ENCODE peak calls at places on chromosomes 2 and 18, in eight cellular contexts. One of them, this sample, is unnamed.

GRCh38 chr2:195515551-195515950 is 141.5 kb upstream of the SLC39A10 start:
- DNase-seq in A549: no peak
- DNase-seq in CD4-positive, alpha-beta T cell: no peak
- DNase-seq in RWPE1: no peak
- DNase-seq in cardiac muscle cell: no peak
- DNase-seq in astrocyte of the cerebellum: no peak
- DNase-seq in progenitor cell of endocrine pancreas: no peak
- DNase-seq in breast epithelium: no peak
- DNase-seq in this sample: no peak

GRCh38 chr2:231001921-231002320 is 6.0 kb downstream of the SPATA3 start:
- DNase-seq in A549: no peak
- DNase-seq in CD4-positive, alpha-beta T cell: no peak
- DNase-seq in RWPE1: no peak
- DNase-seq in cardiac muscle cell: no peak
- DNase-seq in astrocyte of the cerebellum: no peak
- DNase-seq in progenitor cell of endocrine pancreas: no peak
- DNase-seq in breast epithelium: no peak
- DNase-seq in this sample: no peak

GRCh38 chr2:27408601-27409320 is 630 bp downstream of the PPM1G start:
- DNase-seq in A549: peak; percentile 35
- DNase-seq in CD4-positive, alpha-beta T cell: no peak
- DNase-seq in RWPE1: peak; percentile 35
- DNase-seq in cardiac muscle cell: peak; percentile 11
- DNase-seq in astrocyte of the cerebellum: no peak
- DNase-seq in progenitor cell of endocrine pancreas: no peak
- DNase-seq in breast epithelium: no peak
- DNase-seq in this sample: no peak

GRCh38 chr2:33929467-33929866 is 330.4 kb upstream of the FAM98A start:
- DNase-seq in A549: no peak
- DNase-seq in CD4-positive, alpha-beta T cell: no peak
- DNase-seq in RWPE1: no peak
- DNase-seq in cardiac muscle cell: no peak
- DNase-seq in astrocyte of the cerebellum: no peak
- DNase-seq in progenitor cell of endocrine pancreas: no peak
- DNase-seq in breast epithelium: no peak
- DNase-seq in this sample: peak; percentile 22

GRCh38 chr2:673615-674318 is 3.4 kb downstream of the TMEM18 start:
- DNase-seq in A549: no peak
- DNase-seq in CD4-positive, alpha-beta T cell: no peak
- DNase-seq in RWPE1: no peak
- DNase-seq in cardiac muscle cell: peak; percentile 23
- DNase-seq in astrocyte of the cerebellum: no peak
- DNase-seq in progenitor cell of endocrine pancreas: no peak
- DNase-seq in breast epithelium: no peak
- DNase-seq in this sample: no peak

GRCh38 chr2:8496079-8496478 is 185.8 kb upstream of the ID2 start:
- DNase-seq in A549: no peak
- DNase-seq in CD4-positive, alpha-beta T cell: no peak
- DNase-seq in RWPE1: no peak
- DNase-seq in cardiac muscle cell: no peak
- DNase-seq in astrocyte of the cerebellum: no peak
- DNase-seq in progenitor cell of endocrine pancreas: no peak
- DNase-seq in breast epithelium: no peak
- DNase-seq in this sample: no peak

GRCh38 chr2:47008381-47009280 is 93.0 kb upstream of the MCFD2 start:
- DNase-seq in A549: no peak
- DNase-seq in CD4-positive, alpha-beta T cell: no peak
- DNase-seq in RWPE1: no peak
- DNase-seq in cardiac muscle cell: peak; percentile 75
- DNase-seq in astrocyte of the cerebellum: peak; percentile 49
- DNase-seq in progenitor cell of endocrine pancreas: no peak
- DNase-seq in breast epithelium: no peak
- DNase-seq in this sample: no peak

GRCh38 chr2:40095003-40095402 is 315.9 kb upstream of the THUMPD2 start:
- DNase-seq in A549: no peak
- DNase-seq in CD4-positive, alpha-beta T cell: no peak
- DNase-seq in RWPE1: peak; percentile 40
- DNase-seq in cardiac muscle cell: peak; percentile 77
- DNase-seq in astrocyte of the cerebellum: peak; percentile 47
- DNase-seq in progenitor cell of endocrine pancreas: no peak
- DNase-seq in breast epithelium: no peak
- DNase-seq in this sample: no peak

GRCh38 chr2:38279201-38279600 is 97.9 kb downstream of the ATL2 start:
- DNase-seq in A549: no peak
- DNase-seq in CD4-positive, alpha-beta T cell: no peak
- DNase-seq in RWPE1: no peak
- DNase-seq in cardiac muscle cell: no peak
- DNase-seq in astrocyte of the cerebellum: no peak
- DNase-seq in progenitor cell of endocrine pancreas: no peak
- DNase-seq in breast epithelium: no peak
- DNase-seq in this sample: no peak

GRCh38 chr18:54020346-54020745 is 204.1 kb downstream of the MBD2 start:
- DNase-seq in A549: no peak
- DNase-seq in CD4-positive, alpha-beta T cell: no peak
- DNase-seq in RWPE1: no peak
- DNase-seq in cardiac muscle cell: no peak
- DNase-seq in astrocyte of the cerebellum: no peak
- DNase-seq in progenitor cell of endocrine pancreas: no peak
- DNase-seq in breast epithelium: no peak
- DNase-seq in this sample: no peak

GRCh38 chr2:231613054-231613654 is 20.5 kb downstream of the TEX44 start:
- DNase-seq in A549: no peak
- DNase-seq in CD4-positive, alpha-beta T cell: no peak
- DNase-seq in RWPE1: no peak
- DNase-seq in cardiac muscle cell: peak; percentile 26
- DNase-seq in astrocyte of the cerebellum: no peak
- DNase-seq in progenitor cell of endocrine pancreas: no peak
- DNase-seq in breast epithelium: no peak
- DNase-seq in this sample: no peak

GRCh38 chr18:25923193-25923592 is 167.2 kb downstream of the SS18 start:
- DNase-seq in A549: no peak
- DNase-seq in CD4-positive, alpha-beta T cell: no peak
- DNase-seq in RWPE1: no peak
- DNase-seq in cardiac muscle cell: no peak
- DNase-seq in astrocyte of the cerebellum: no peak
- DNase-seq in progenitor cell of endocrine pancreas: no peak
- DNase-seq in breast epithelium: no peak
- DNase-seq in this sample: no peak

GRCh38 chr18:45774065-45774521 is 50.1 kb downstream of the SLC14A1 start:
- DNase-seq in A549: no peak
- DNase-seq in CD4-positive, alpha-beta T cell: no peak
- DNase-seq in RWPE1: peak; percentile 32
- DNase-seq in cardiac muscle cell: peak; percentile 75
- DNase-seq in astrocyte of the cerebellum: no peak
- DNase-seq in progenitor cell of endocrine pancreas: no peak
- DNase-seq in breast epithelium: peak; percentile 33
- DNase-seq in this sample: no peak

GRCh38 chr2:232863996-232864395 is 6.1 kb upstream of the SNORC start:
- DNase-seq in A549: no peak
- DNase-seq in CD4-positive, alpha-beta T cell: no peak
- DNase-seq in RWPE1: no peak
- DNase-seq in cardiac muscle cell: no peak
- DNase-seq in astrocyte of the cerebellum: no peak
- DNase-seq in progenitor cell of endocrine pancreas: no peak
- DNase-seq in breast epithelium: no peak
- DNase-seq in this sample: no peak

GRCh38 chr2:36389081-36389480 is 33.5 kb downstream of the CRIM1 start:
- DNase-seq in A549: no peak
- DNase-seq in CD4-positive, alpha-beta T cell: no peak
- DNase-seq in RWPE1: peak; percentile 16
- DNase-seq in cardiac muscle cell: peak; percentile 76
- DNase-seq in astrocyte of the cerebellum: no peak
- DNase-seq in progenitor cell of endocrine pancreas: no peak
- DNase-seq in breast epithelium: no peak
- DNase-seq in this sample: no peak

GRCh38 chr18:75625966-75626365 is 198.5 kb upstream of the SMIM21 start:
- DNase-seq in A549: no peak
- DNase-seq in CD4-positive, alpha-beta T cell: no peak
- DNase-seq in RWPE1: no peak
- DNase-seq in cardiac muscle cell: no peak
- DNase-seq in astrocyte of the cerebellum: no peak
- DNase-seq in progenitor cell of endocrine pancreas: no peak
- DNase-seq in breast epithelium: no peak
- DNase-seq in this sample: no peak

GRCh38 chr2:154161286-154161685 is 289.6 kb downstream of the GALNT13 start:
- DNase-seq in A549: no peak
- DNase-seq in CD4-positive, alpha-beta T cell: no peak
- DNase-seq in RWPE1: no peak
- DNase-seq in cardiac muscle cell: no peak
- DNase-seq in astrocyte of the cerebellum: no peak
- DNase-seq in progenitor cell of endocrine pancreas: no peak
- DNase-seq in breast epithelium: no peak
- DNase-seq in this sample: no peak

GRCh38 chr2:119485336-119486110 is 38.8 kb downstream of the SCTR start:
- DNase-seq in A549: no peak
- DNase-seq in CD4-positive, alpha-beta T cell: no peak
- DNase-seq in RWPE1: no peak
- DNase-seq in cardiac muscle cell: no peak
- DNase-seq in astrocyte of the cerebellum: no peak
- DNase-seq in progenitor cell of endocrine pancreas: no peak
- DNase-seq in breast epithelium: peak; percentile 19
- DNase-seq in this sample: no peak

GRCh38 chr2:72940786-72941185 is 23.5 kb downstream of the EMX1 start:
- DNase-seq in A549: no peak
- DNase-seq in CD4-positive, alpha-beta T cell: no peak
- DNase-seq in RWPE1: no peak
- DNase-seq in cardiac muscle cell: peak; percentile 51
- DNase-seq in astrocyte of the cerebellum: peak; percentile 13
- DNase-seq in progenitor cell of endocrine pancreas: no peak
- DNase-seq in breast epithelium: no peak
- DNase-seq in this sample: no peak

DNA sequence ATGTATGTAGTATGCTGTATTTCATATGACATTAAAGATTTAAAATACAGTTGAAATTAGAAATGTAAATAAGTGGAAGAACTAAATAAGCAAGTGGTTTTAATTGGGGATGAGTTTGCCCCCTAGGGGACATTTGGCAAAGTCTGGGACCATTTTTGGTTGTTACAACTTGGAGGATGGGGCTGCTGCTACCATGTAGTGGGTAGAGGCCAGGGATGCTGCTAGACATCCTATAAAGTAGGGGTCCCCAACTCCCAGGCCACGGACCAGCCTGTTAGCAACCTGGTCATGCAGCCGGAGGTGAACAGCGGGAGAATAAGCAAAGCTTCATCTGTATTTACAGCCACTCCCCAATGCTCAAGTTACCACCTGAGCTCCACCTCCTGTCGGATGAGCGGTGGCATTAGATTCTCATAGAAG is 27.9 kb upstream of the ASNSD1 start:
- DNase-seq in A549: no peak
- DNase-seq in CD4-positive, alpha-beta T cell: peak; percentile 8
- DNase-seq in RWPE1: no peak
- DNase-seq in cardiac muscle cell: peak; percentile 52
- DNase-seq in astrocyte of the cerebellum: no peak
- DNase-seq in progenitor cell of endocrine pancreas: no peak
- DNase-seq in breast epithelium: no peak
- DNase-seq in this sample: no peak
- TF ChIP-seq CTCF in A549: peak; percentile 44
- TF ChIP-seq CTCF in CD4-positive, alpha-beta T cell: peak; percentile 54
- TF ChIP-seq CTCF in RWPE1: no peak
- TF ChIP-seq CTCF in cardiac muscle cell: peak; percentile 52
- TF ChIP-seq CTCF in astrocyte of the cerebellum: peak; percentile 34
- TF ChIP-seq CTCF in progenitor cell of endocrine pancreas: peak; percentile 39
- TF ChIP-seq CTCF in breast epithelium: no peak
- TF ChIP-seq CTCF in this sample: peak; percentile 35

GRCh38 chr2:191696001-191696400 is 18.1 kb downstream of the NABP1 start:
- DNase-seq in A549: no peak
- DNase-seq in CD4-positive, alpha-beta T cell: no peak
- DNase-seq in RWPE1: no peak
- DNase-seq in cardiac muscle cell: peak; percentile 84
- DNase-seq in astrocyte of the cerebellum: peak; percentile 39
- DNase-seq in progenitor cell of endocrine pancreas: no peak
- DNase-seq in breast epithelium: no peak
- DNase-seq in this sample: no peak
- TF ChIP-seq CTCF in A549: no peak
- TF ChIP-seq CTCF in CD4-positive, alpha-beta T cell: no peak
- TF ChIP-seq CTCF in RWPE1: no peak
- TF ChIP-seq CTCF in cardiac muscle cell: no peak
- TF ChIP-seq CTCF in astrocyte of the cerebellum: no peak
- TF ChIP-seq CTCF in progenitor cell of endocrine pancreas: no peak
- TF ChIP-seq CTCF in breast epithelium: no peak
- TF ChIP-seq CTCF in this sample: no peak

GRCh38 chr2:120596191-120596781 is 139.4 kb upstream of the GLI2 start:
- DNase-seq in A549: no peak
- DNase-seq in CD4-positive, alpha-beta T cell: no peak
- DNase-seq in RWPE1: no peak
- DNase-seq in cardiac muscle cell: peak; percentile 34
- DNase-seq in astrocyte of the cerebellum: no peak
- DNase-seq in progenitor cell of endocrine pancreas: no peak
- DNase-seq in breast epithelium: no peak
- DNase-seq in this sample: no peak

GRCh38 chr2:120594856-120595685 is 140.6 kb upstream of the GLI2 start:
- DNase-seq in A549: peak; percentile 10
- DNase-seq in CD4-positive, alpha-beta T cell: no peak
- DNase-seq in RWPE1: peak; percentile 75
- DNase-seq in cardiac muscle cell: no peak
- DNase-seq in astrocyte of the cerebellum: no peak
- DNase-seq in progenitor cell of endocrine pancreas: no peak
- DNase-seq in breast epithelium: no peak
- DNase-seq in this sample: no peak

GRCh38 chr2:120595739-120596138 is 139.9 kb upstream of the GLI2 start:
- DNase-seq in A549: no peak
- DNase-seq in CD4-positive, alpha-beta T cell: no peak
- DNase-seq in RWPE1: no peak
- DNase-seq in cardiac muscle cell: no peak
- DNase-seq in astrocyte of the cerebellum: no peak
- DNase-seq in progenitor cell of endocrine pancreas: no peak
- DNase-seq in breast epithelium: no peak
- DNase-seq in this sample: no peak

GRCh38 chr2:120592084-120592483 is 143.6 kb upstream of the GLI2 start:
- DNase-seq in A549: no peak
- DNase-seq in CD4-positive, alpha-beta T cell: no peak
- DNase-seq in RWPE1: no peak
- DNase-seq in cardiac muscle cell: no peak
- DNase-seq in astrocyte of the cerebellum: no peak
- DNase-seq in progenitor cell of endocrine pancreas: no peak
- DNase-seq in breast epithelium: no peak
- DNase-seq in this sample: no peak

GRCh38 chr2:120593921-120594686 is 141.6 kb upstream of the GLI2 start:
- DNase-seq in A549: no peak
- DNase-seq in CD4-positive, alpha-beta T cell: no peak
- DNase-seq in RWPE1: no peak
- DNase-seq in cardiac muscle cell: no peak
- DNase-seq in astrocyte of the cerebellum: no peak
- DNase-seq in progenitor cell of endocrine pancreas: no peak
- DNase-seq in breast epithelium: no peak
- DNase-seq in this sample: no peak
- TF ChIP-seq CTCF in A549: no peak
- TF ChIP-seq CTCF in CD4-positive, alpha-beta T cell: no peak
- TF ChIP-seq CTCF in RWPE1: no peak
- TF ChIP-seq CTCF in cardiac muscle cell: no peak
- TF ChIP-seq CTCF in astrocyte of the cerebellum: no peak
- TF ChIP-seq CTCF in progenitor cell of endocrine pancreas: no peak
- TF ChIP-seq CTCF in breast epithelium: no peak
- TF ChIP-seq CTCF in this sample: no peak

DNA sequence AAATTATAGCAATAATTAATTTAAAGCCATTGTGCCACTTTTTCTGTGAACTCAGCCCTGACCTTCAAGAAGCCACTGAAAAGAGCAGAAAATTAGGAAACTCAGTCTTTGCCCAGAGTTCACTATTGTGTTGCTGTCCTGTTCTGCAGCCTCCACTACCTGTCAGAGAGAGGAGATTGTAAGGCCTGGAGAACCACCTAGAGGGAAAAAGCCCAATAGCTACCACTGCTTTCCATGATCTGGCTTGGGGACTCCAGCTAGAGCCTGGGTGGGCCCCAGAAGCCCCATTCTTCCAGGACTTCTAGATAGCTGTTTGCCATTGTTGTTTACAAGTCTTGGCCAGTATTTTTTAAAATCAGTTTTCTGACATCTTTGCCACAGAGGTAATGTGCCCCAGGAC is 176.1 kb upstream of the KLF7 start:
- DNase-seq in A549: no peak
- DNase-seq in CD4-positive, alpha-beta T cell: no peak
- DNase-seq in RWPE1: no peak
- DNase-seq in cardiac muscle cell: no peak
- DNase-seq in astrocyte of the cerebellum: no peak
- DNase-seq in progenitor cell of endocrine pancreas: no peak
- DNase-seq in breast epithelium: no peak
- DNase-seq in this sample: no peak
- TF ChIP-seq CTCF in A549: peak; percentile 12
- TF ChIP-seq CTCF in CD4-positive, alpha-beta T cell: no peak
- TF ChIP-seq CTCF in RWPE1: no peak
- TF ChIP-seq CTCF in cardiac muscle cell: no peak
- TF ChIP-seq CTCF in astrocyte of the cerebellum: no peak
- TF ChIP-seq CTCF in progenitor cell of endocrine pancreas: no peak
- TF ChIP-seq CTCF in breast epithelium: no peak
- TF ChIP-seq CTCF in this sample: no peak